ENCODE peak calls at places on chromosome 10, in four cellular contexts. One of them, this sample, is unnamed.

GRCh38 chr10:97500297-97500575 is 1.5 kb downstream of the UBTD1 start:
- DNase-seq in PC-3: no peak
- DNase-seq in upper lobe of right lung: no peak
- DNase-seq in mammary epithelial cell: no peak
- DNase-seq in this sample: no peak

GRCh38 chr10:478471-479245 is 210.8 kb downstream of the DIP2C start:
- DNase-seq in PC-3: no peak
- DNase-seq in upper lobe of right lung: peak
- DNase-seq in mammary epithelial cell: peak
- DNase-seq in this sample: no peak

GRCh38 chr10:115417585-115418265 is 324.6 kb downstream of the ATRNL1 start:
- DNase-seq in PC-3: peak
- DNase-seq in upper lobe of right lung: no peak
- DNase-seq in mammary epithelial cell: peak
- DNase-seq in this sample: peak

GRCh38 chr10:129728905-129729540 is 235.1 kb downstream of the EBF3 start:
- DNase-seq in PC-3: no peak
- DNase-seq in upper lobe of right lung: no peak
- DNase-seq in mammary epithelial cell: no peak
- DNase-seq in this sample: no peak

GRCh38 chr10:86188326-86188725 is 178.3 kb downstream of the GRID1 start:
- DNase-seq in PC-3: no peak
- DNase-seq in upper lobe of right lung: peak
- DNase-seq in mammary epithelial cell: no peak
- DNase-seq in this sample: no peak

GRCh38 chr10:89526396-89526795 is 9.0 kb downstream of the SLC16A12 start:
- DNase-seq in PC-3: no peak
- DNase-seq in upper lobe of right lung: no peak
- DNase-seq in mammary epithelial cell: no peak
- DNase-seq in this sample: no peak

GRCh38 chr10:96244354-96244753 is 27.0 kb downstream of the BLNK start:
- DNase-seq in PC-3: no peak
- DNase-seq in upper lobe of right lung: no peak
- DNase-seq in mammary epithelial cell: no peak
- DNase-seq in this sample: no peak

GRCh38 chr10:43610636-43611035 is 4.4 kb downstream of the ZNF485 start:
- DNase-seq in PC-3: no peak
- DNase-seq in upper lobe of right lung: no peak
- DNase-seq in mammary epithelial cell: peak
- DNase-seq in this sample: no peak

GRCh38 chr10:70679498-70679897 is 7.2 kb downstream of the ADAMTS14 start:
- DNase-seq in PC-3: no peak
- DNase-seq in upper lobe of right lung: no peak
- DNase-seq in mammary epithelial cell: no peak
- DNase-seq in this sample: no peak

GRCh38 chr10:94546616-94547175 is 1.1 kb downstream of the HELLS start:
- DNase-seq in PC-3: no peak
- DNase-seq in upper lobe of right lung: no peak
- DNase-seq in mammary epithelial cell: peak
- DNase-seq in this sample: no peak

GRCh38 chr10:14574291-14574690 is 200.4 kb downstream of the FAM107B start:
- DNase-seq in PC-3: no peak
- DNase-seq in upper lobe of right lung: no peak
- DNase-seq in mammary epithelial cell: no peak
- DNase-seq in this sample: no peak

GRCh38 chr10:103859161-103860141 is 4.1 kb upstream of the SH3PXD2A start:
- DNase-seq in PC-3: peak
- DNase-seq in upper lobe of right lung: no peak
- DNase-seq in mammary epithelial cell: peak
- DNase-seq in this sample: peak

GRCh38 chr10:29736325-29737208 is 101.8 kb upstream of the SVIL start:
- DNase-seq in PC-3: peak
- DNase-seq in upper lobe of right lung: peak
- DNase-seq in mammary epithelial cell: peak
- DNase-seq in this sample: no peak

GRCh38 chr10:133565441-133566294 is at the start of gene SYCE1:
- DNase-seq in PC-3: no peak
- DNase-seq in upper lobe of right lung: no peak
- DNase-seq in mammary epithelial cell: no peak
- DNase-seq in this sample: no peak

GRCh38 chr10:126204320-126204719 is 184.0 kb downstream of the ADAM12 start:
- DNase-seq in PC-3: peak
- DNase-seq in upper lobe of right lung: no peak
- DNase-seq in mammary epithelial cell: peak
- DNase-seq in this sample: no peak

GRCh38 chr10:96322275-96322674 is 18.0 kb downstream of the DNTT start:
- DNase-seq in PC-3: no peak
- DNase-seq in upper lobe of right lung: no peak
- DNase-seq in mammary epithelial cell: no peak
- DNase-seq in this sample: no peak

GRCh38 chr10:14386202-14386593 is 55.5 kb upstream of the FRMD4A start:
- DNase-seq in PC-3: peak
- DNase-seq in upper lobe of right lung: no peak
- DNase-seq in mammary epithelial cell: peak
- DNase-seq in this sample: peak

GRCh38 chr10:97898429-97898828 is 48.8 kb downstream of the GOLGA7B start:
- DNase-seq in PC-3: no peak
- DNase-seq in upper lobe of right lung: no peak
- DNase-seq in mammary epithelial cell: no peak
- DNase-seq in this sample: no peak

GRCh38 chr10:9800011-9800410 is 1217.7 kb upstream of the CELF2 start:
- DNase-seq in PC-3: no peak
- DNase-seq in upper lobe of right lung: no peak
- DNase-seq in mammary epithelial cell: no peak
- DNase-seq in this sample: no peak

GRCh38 chr10:1289591-1289990 is 233.4 kb downstream of the WDR37 start:
- DNase-seq in PC-3: no peak
- DNase-seq in upper lobe of right lung: no peak
- DNase-seq in mammary epithelial cell: peak
- DNase-seq in this sample: no peak

GRCh38 chr10:72564596-72564995 is 61.3 kb downstream of the MICU1 start:
- DNase-seq in PC-3: no peak
- DNase-seq in upper lobe of right lung: no peak
- DNase-seq in mammary epithelial cell: peak
- DNase-seq in this sample: peak

GRCh38 chr10:49562893-49563292 is 24.0 kb upstream of the ERCC6 start:
- DNase-seq in PC-3: peak
- DNase-seq in upper lobe of right lung: no peak
- DNase-seq in mammary epithelial cell: no peak
- DNase-seq in this sample: no peak

GRCh38 chr10:42149722-42150427 is 488.5 kb downstream of the ZNF33B start:
- DNase-seq in PC-3: no peak
- DNase-seq in upper lobe of right lung: no peak
- DNase-seq in mammary epithelial cell: no peak
- DNase-seq in this sample: no peak

GRCh38 chr10:93815304-93816091 is 57.8 kb downstream of the LGI1 start:
- DNase-seq in PC-3: peak
- DNase-seq in upper lobe of right lung: no peak
- DNase-seq in mammary epithelial cell: peak
- DNase-seq in this sample: no peak

GRCh38 chr10:12602557-12602956 is 253.2 kb downstream of the CAMK1D start:
- DNase-seq in PC-3: no peak
- DNase-seq in upper lobe of right lung: no peak
- DNase-seq in mammary epithelial cell: no peak
- DNase-seq in this sample: no peak

GRCh38 chr10:6729071-6729773 is 149.1 kb upstream of the PRKCQ start:
- DNase-seq in PC-3: peak
- DNase-seq in upper lobe of right lung: no peak
- DNase-seq in mammary epithelial cell: peak
- DNase-seq in this sample: no peak

GRCh38 chr10:100816671-100817070 is 71.3 kb downstream of the PAX2 start:
- DNase-seq in PC-3: no peak
- DNase-seq in upper lobe of right lung: no peak
- DNase-seq in mammary epithelial cell: no peak
- DNase-seq in this sample: no peak

GRCh38 chr10:129580010-129580409 is 113.0 kb downstream of the MGMT start:
- DNase-seq in PC-3: no peak
- DNase-seq in upper lobe of right lung: no peak
- DNase-seq in mammary epithelial cell: no peak
- DNase-seq in this sample: no peak

GRCh38 chr10:123994417-123995081 is 98.8 kb downstream of the CHST15 start:
- DNase-seq in PC-3: peak
- DNase-seq in upper lobe of right lung: peak
- DNase-seq in mammary epithelial cell: peak
- DNase-seq in this sample: peak

DNA sequence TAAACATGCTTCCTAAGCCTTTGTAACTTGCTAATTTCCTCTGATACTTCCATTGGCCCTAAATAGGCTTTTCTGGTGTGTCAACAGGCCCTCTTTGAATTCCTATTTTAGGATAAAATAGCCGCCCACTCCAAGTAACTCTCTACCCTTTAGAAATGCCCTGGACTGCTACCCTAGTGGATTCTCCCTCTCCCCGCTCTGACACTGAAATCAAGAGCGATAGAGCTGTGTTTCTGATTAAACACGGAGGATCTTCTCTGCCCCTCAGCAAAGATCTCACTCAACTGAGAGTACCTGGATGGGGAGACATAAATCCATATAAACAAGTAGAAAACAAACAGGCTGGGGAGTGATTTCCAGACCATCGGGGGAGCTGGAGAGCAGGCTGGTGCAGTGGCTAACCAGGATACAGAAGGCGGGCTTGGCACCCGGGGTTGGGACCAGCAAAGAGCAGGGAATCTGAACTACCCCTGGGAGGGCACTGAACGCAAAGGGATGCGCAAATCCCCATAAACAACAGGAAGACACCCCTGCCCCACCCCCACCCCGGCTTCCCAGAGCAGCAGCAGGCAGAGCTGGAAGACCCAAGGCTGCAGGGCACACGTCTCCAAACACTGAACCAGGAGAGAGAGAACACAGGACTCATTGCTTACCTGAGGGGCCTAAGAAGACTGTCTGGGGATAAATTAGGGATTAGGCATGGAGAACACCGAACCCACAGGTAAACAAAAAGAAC is 2.5 kb downstream of the ASB13 start:
- DNase-seq in PC-3: no peak
- DNase-seq in upper lobe of right lung: no peak
- DNase-seq in mammary epithelial cell: no peak
- DNase-seq in this sample: no peak
- TF ChIP-seq CTCF in PC-3: no peak
- TF ChIP-seq CTCF in upper lobe of right lung: no peak
- TF ChIP-seq CTCF in mammary epithelial cell: no peak
- TF ChIP-seq CTCF in this sample: no peak

GRCh38 chr10:127866276-127867013 is 26.3 kb downstream of the CLRN3 start:
- DNase-seq in PC-3: no peak
- DNase-seq in upper lobe of right lung: no peak
- DNase-seq in mammary epithelial cell: no peak
- DNase-seq in this sample: no peak

GRCh38 chr10:127860632-127861031 is 32.1 kb downstream of the CLRN3 start:
- DNase-seq in PC-3: no peak
- DNase-seq in upper lobe of right lung: no peak
- DNase-seq in mammary epithelial cell: no peak
- DNase-seq in this sample: no peak

GRCh38 chr10:127867805-127868204 is 24.9 kb downstream of the CLRN3 start:
- DNase-seq in PC-3: no peak
- DNase-seq in upper lobe of right lung: no peak
- DNase-seq in mammary epithelial cell: no peak
- DNase-seq in this sample: no peak

GRCh38 chr10:127863231-127863825 is 29.4 kb downstream of the CLRN3 start:
- DNase-seq in PC-3: no peak
- DNase-seq in upper lobe of right lung: no peak
- DNase-seq in mammary epithelial cell: peak
- DNase-seq in this sample: no peak
- H3K4me3 ChIP-seq in PC-3: no peak
- H3K4me3 ChIP-seq in upper lobe of right lung: no peak
- H3K4me3 ChIP-seq in mammary epithelial cell: no peak
- H3K4me3 ChIP-seq in this sample: no peak

GRCh38 chr10:117375360-117376147 is at the start of gene PDZD8:
- DNase-seq in PC-3: peak
- DNase-seq in upper lobe of right lung: peak
- DNase-seq in mammary epithelial cell: peak
- DNase-seq in this sample: peak
- TF ChIP-seq CTCF in PC-3: no peak
- TF ChIP-seq CTCF in upper lobe of right lung: no peak
- TF ChIP-seq CTCF in mammary epithelial cell: no peak
- TF ChIP-seq CTCF in this sample: no peak

DNA sequence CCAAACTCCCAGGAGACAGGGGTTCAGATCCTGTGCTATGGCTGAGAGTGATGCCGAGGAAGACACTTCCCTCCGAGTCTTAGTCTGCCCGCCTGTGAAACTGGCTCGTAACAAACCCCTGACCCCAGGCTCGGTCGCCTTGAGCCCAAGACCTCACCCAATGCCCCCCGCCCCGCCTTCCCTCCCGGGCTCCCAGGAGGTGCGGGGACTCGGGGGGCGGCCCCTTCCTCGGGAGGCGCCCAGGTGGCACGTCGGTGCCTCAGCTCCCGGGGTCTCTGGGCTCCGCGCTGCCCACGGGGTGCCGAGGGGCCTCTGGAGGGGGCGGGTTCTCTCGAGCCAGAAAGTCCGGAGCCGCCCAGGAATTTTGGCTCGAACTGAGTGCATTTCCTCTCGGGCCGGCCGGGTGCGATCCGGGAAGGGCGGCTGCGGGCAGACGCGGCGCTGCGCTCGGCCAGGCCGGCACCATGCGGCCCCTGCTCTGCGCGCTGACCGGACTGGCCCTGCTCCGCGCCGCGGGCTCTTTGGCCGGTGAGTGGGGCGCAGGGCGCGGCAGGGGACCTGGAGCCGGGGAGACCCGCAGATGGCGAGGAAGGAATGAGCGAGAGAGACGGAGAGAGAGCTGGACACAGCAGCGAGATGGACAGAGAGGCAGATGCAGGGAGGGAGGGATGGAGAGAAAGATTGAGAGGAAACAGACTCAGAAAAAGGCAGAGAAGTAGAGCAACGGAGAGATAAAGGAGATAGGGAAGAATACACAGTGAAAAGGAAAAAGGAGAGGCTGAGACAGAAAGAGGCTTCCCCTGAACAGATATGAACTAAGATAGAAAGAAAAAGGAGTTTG is at the start of gene PLAC9:
- DNase-seq in PC-3: peak
- DNase-seq in upper lobe of right lung: no peak
- DNase-seq in mammary epithelial cell: no peak
- DNase-seq in this sample: no peak
- H3K4me3 ChIP-seq in PC-3: peak
- H3K4me3 ChIP-seq in upper lobe of right lung: peak
- H3K4me3 ChIP-seq in mammary epithelial cell: no peak
- H3K4me3 ChIP-seq in this sample: peak

GRCh38 chr10:27514243-27514642 is 10.1 kb downstream of the RAB18 start:
- DNase-seq in PC-3: no peak
- DNase-seq in upper lobe of right lung: no peak
- DNase-seq in mammary epithelial cell: no peak
- DNase-seq in this sample: no peak
- TF ChIP-seq CTCF in PC-3: no peak
- TF ChIP-seq CTCF in upper lobe of right lung: no peak
- TF ChIP-seq CTCF in mammary epithelial cell: no peak
- TF ChIP-seq CTCF in this sample: no peak